ENCODE peak calls at places on chromosomes 13 and 19, in five cellular contexts. O, K, I, J and B are unnamed samples.

GRCh38 chr13:26991508-26992181 is 180.0 kb downstream of the USP12 start:
- DNase-seq in O (no peak), K (no peak), I (peak), J (no peak), B (no peak)

GRCh38 chr19:27833031-27833430 is 1379.9 kb downstream of the UQCRFS1 start:
- DNase-seq in O (no peak), K (no peak), I (no peak), J (no peak), B (no peak)

GRCh38 chr13:21676611-21677021 is 5.7 kb downstream of the FGF9 start:
- DNase-seq in O (no peak), K (no peak), I (no peak), J (no peak), B (no peak)

GRCh38 chr13:49877629-49878218 is 58.4 kb downstream of the SPRYD7 start:
- DNase-seq in O (no peak), K (peak), I (no peak), J (no peak), B (no peak)

GRCh38 chr19:46299004-46299509 is 2.2 kb downstream of the HIF3A start:
- DNase-seq in O (no peak), K (no peak), I (peak), J (no peak), B (no peak)

GRCh38 chr19:18676692-18677091 is 6.8 kb upstream of the CRTC1 start:
- DNase-seq in O (no peak), K (no peak), I (no peak), J (no peak), B (no peak)

GRCh38 chr13:110341445-110342247 is 34.6 kb downstream of the COL4A2 start:
- DNase-seq in O (no peak), K (no peak), I (no peak), J (no peak), B (no peak)

GRCh38 chr13:48816696-48817095 is 159.0 kb upstream of the FNDC3A start:
- DNase-seq in O (no peak), K (no peak), I (no peak), J (no peak), B (no peak)

GRCh38 chr13:40818926-40819325 is 29.5 kb downstream of the SLC25A15 start:
- DNase-seq in O (no peak), K (no peak), I (no peak), J (peak), B (no peak)

GRCh38 chr19:29681422-29682235 is 16.4 kb downstream of the PLEKHF1 start:
- DNase-seq in O (no peak), K (no peak), I (no peak), J (no peak), B (no peak)

GRCh38 chr13:23946067-23946466 is 48.8 kb upstream of the C1QTNF9B start:
- DNase-seq in O (no peak), K (no peak), I (no peak), J (no peak), B (no peak)

GRCh38 chr19:55623130-55623868 is 1.1 kb downstream of the ZNF784 start:
- DNase-seq in O (no peak), K (no peak), I (no peak), J (no peak), B (no peak)

GRCh38 chr19:12676928-12677327 is 4.8 kb downstream of the DHPS start:
- DNase-seq in O (no peak), K (no peak), I (no peak), J (no peak), B (no peak)

GRCh38 chr19:15154002-15154612 is 46.7 kb downstream of the NOTCH3 start:
- DNase-seq in O (no peak), K (no peak), I (peak), J (no peak), B (peak)

GRCh38 chr19:49442354-49442753 is 1.0 kb upstream of the SLC17A7 start:
- DNase-seq in O (no peak), K (no peak), I (no peak), J (no peak), B (no peak)

GRCh38 chr13:72160977-72161376 is 294.0 kb upstream of the DACH1 start:
- DNase-seq in O (no peak), K (no peak), I (no peak), J (no peak), B (no peak)

GRCh38 chr19:8988204-8988603 is 22.0 kb downstream of the MUC16 start:
- DNase-seq in O (no peak), K (peak), I (no peak), J (no peak), B (no peak)

GRCh38 chr13:40063278-40063698 is 407.8 kb downstream of the COG6 start:
- DNase-seq in O (no peak), K (no peak), I (no peak), J (no peak), B (no peak)

GRCh38 chr19:46736544-46737274 is 9.1 kb upstream of the FKRP start:
- DNase-seq in O (no peak), K (no peak), I (no peak), J (no peak), B (no peak)

GRCh38 chr19:53109527-53109926 is 6.3 kb upstream of the ZNF160 start:
- DNase-seq in O (no peak), K (no peak), I (no peak), J (no peak), B (no peak)

GRCh38 chr13:105572401-105572800 is 963.1 kb downstream of the EFNB2 start:
- DNase-seq in O (no peak), K (no peak), I (no peak), J (no peak), B (no peak)

GRCh38 chr19:32012206-32012605 is 333.2 kb upstream of the ZNF507 start:
- DNase-seq in O (no peak), K (no peak), I (peak), J (no peak), B (no peak)

GRCh38 chr13:77351326-77351725 is 24.4 kb upstream of the MYCBP2 start:
- DNase-seq in O (no peak), K (no peak), I (no peak), J (no peak), B (no peak)

GRCh38 chr13:34719060-34719875 is 222.8 kb upstream of the NBEA start:
- DNase-seq in O (no peak), K (no peak), I (no peak), J (no peak), B (no peak)

GRCh38 chr19:19461671-19462622 is 53.4 kb downstream of the TSSK6 start:
- DNase-seq in O (peak), K (no peak), I (peak), J (no peak), B (no peak)

GRCh38 chr19:50947123-50947522 is 5.7 kb downstream of the KLK5 start:
- DNase-seq in O (no peak), K (no peak), I (no peak), J (no peak), B (no peak)

GRCh38 chr13:109330941-109331340 is 455.4 kb downstream of the IRS2 start:
- DNase-seq in O (no peak), K (no peak), I (no peak), J (no peak), B (no peak)

GRCh38 chr19:52099497-52100138 is 4.1 kb upstream of the ZNF841 start:
- DNase-seq in O (no peak), K (no peak), I (peak), J (no peak), B (no peak)

DNA sequence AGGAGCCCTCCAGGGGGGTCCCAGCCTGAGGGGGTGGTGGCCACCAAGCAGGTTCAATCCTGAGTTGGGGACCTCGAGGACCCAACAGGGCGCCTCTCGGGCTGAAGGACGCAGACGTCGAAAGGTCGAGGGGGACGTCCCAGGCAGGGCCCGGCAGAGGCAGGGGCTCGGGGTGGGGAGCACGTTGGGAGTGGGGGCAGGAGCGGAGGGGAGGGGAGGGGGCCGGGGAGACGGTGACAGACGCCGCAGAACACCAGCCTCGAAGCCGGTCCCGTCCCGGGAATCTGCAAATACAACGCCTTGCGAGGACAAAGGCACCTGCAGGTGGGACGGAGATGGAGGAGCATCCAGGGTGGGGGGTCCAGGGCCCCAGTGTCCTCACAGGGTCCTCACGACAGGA is 4.1 kb downstream of the FGF22 start:
- DNase-seq in O (no peak), K (no peak), I (no peak), J (no peak), B (no peak)
- TF ChIP-seq SUZ12 in O (no peak), K (no peak), I (no peak), J (no peak), B (no peak)

DNA sequence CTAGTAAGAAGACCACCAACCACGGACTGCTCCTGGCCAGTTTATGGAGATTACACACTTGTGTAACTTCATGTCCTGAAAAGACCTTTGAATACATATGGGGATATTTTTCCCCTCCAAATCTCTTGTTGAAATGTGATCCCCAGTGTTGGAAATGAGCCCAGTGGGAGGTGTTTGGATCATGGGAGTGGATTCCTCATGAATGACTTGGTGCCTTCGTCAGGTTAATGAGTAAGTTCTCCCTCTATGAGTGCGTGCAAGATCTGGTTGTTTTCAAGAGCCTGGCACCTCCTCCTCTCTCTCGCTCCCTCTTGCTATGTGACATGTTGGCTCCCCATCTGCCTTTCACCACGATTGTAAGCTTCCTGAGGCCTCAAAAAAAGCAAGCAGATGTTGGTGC is 769.0 kb upstream of the SLITRK1 start:
- DNase-seq in O (no peak), K (no peak), I (peak), J (no peak), B (no peak)
- TF ChIP-seq SUZ12 in O (no peak), K (no peak), I (no peak), J (no peak), B (no peak)

DNA sequence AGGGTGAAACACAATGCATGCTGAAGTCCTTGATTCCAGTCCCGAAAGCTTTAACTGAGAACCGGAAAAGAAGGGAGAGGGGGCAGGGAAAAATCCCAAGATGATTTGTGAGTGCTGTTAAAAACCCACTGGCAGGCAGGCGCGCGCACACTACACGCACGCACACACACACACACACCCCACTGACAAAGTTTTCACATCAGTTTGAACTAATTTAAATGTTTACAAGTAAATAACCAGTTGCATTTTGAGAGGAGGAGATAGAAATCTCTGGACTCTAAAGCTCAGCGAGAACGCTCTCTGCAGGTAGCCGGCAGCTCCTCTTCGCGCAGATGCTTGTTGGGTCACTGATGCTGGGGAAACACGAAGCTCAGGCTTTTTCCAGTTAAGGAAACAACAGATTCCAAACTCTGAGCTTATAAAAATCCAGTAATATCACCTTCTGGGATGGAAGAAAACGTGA is 818 bp upstream of the SLITRK1 start:
- DNase-seq in O (no peak), K (no peak), I (no peak), J (no peak), B (peak)
- TF ChIP-seq SUZ12 in O (no peak), K (no peak), I (no peak), J (no peak), B (no peak)

GRCh38 chr13:97353927-97354326 is 80.0 kb upstream of the RAP2A start:
- DNase-seq in O (no peak), K (no peak), I (no peak), J (no peak), B (no peak)
- TF ChIP-seq SUZ12 in O (no peak), K (no peak), I (no peak), J (no peak), B (no peak)

GRCh38 chr19:30719189-30719990 is 347.2 kb downstream of the ZNF536 start:
- DNase-seq in O (no peak), K (no peak), I (no peak), J (no peak), B (peak)
- TF ChIP-seq SUZ12 in O (peak), K (no peak), I (no peak), J (no peak), B (no peak)

GRCh38 chr19:23916991-23917390 is 2.3 kb downstream of the ZNF726 start:
- DNase-seq in O (no peak), K (no peak), I (no peak), J (no peak), B (no peak)
- TF ChIP-seq SUZ12 in O (no peak), K (no peak), I (no peak), J (no peak), B (no peak)

DNA sequence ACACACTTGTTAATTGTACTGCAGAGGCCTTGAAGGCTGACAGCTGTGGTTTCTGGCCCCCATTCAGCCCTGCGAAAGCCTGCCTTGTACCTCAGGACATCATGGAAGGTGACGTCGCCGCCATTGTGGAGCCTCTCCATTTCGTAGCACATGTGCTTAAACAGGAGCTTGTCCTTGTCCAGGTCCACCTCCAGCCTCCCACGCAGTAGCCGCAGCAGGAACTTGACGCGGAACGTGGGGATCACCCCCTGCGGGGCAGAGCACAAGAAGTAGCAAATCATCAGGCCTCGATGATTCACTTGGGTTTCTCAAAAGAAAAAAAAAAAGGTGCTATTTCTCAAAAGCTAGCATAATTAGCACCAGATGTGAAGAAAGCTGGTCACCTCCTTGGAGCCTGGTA is 351.0 kb downstream of the NALCN start:
- DNase-seq in O (no peak), K (no peak), I (no peak), J (no peak), B (no peak)
- TF ChIP-seq SUZ12 in O (no peak), K (no peak), I (no peak), J (no peak), B (no peak)

DNA sequence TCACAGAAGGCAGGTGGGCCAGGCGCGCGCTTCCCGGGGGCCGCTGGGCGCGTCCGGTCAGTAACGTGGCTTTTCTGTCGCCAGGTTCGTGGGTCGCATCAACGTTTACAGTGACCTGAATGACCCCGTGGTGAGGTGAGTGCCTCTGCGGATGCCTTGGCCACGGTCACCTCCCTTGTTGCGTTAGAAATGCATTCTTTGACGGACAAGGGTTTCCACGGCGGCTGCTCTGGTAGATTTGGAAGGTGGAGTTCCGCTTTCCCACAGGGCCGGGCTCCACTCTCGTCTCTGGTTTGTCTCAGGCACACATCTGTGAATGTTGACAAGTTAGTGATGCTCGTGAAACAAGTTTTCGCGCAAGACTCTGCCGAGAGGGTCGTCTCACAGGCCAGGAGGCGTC is 130.0 kb downstream of the ATP11A start:
- DNase-seq in O (no peak), K (no peak), I (no peak), J (no peak), B (no peak)
- TF ChIP-seq SUZ12 in O (no peak), K (no peak), I (no peak), J (no peak), B (no peak)

DNA sequence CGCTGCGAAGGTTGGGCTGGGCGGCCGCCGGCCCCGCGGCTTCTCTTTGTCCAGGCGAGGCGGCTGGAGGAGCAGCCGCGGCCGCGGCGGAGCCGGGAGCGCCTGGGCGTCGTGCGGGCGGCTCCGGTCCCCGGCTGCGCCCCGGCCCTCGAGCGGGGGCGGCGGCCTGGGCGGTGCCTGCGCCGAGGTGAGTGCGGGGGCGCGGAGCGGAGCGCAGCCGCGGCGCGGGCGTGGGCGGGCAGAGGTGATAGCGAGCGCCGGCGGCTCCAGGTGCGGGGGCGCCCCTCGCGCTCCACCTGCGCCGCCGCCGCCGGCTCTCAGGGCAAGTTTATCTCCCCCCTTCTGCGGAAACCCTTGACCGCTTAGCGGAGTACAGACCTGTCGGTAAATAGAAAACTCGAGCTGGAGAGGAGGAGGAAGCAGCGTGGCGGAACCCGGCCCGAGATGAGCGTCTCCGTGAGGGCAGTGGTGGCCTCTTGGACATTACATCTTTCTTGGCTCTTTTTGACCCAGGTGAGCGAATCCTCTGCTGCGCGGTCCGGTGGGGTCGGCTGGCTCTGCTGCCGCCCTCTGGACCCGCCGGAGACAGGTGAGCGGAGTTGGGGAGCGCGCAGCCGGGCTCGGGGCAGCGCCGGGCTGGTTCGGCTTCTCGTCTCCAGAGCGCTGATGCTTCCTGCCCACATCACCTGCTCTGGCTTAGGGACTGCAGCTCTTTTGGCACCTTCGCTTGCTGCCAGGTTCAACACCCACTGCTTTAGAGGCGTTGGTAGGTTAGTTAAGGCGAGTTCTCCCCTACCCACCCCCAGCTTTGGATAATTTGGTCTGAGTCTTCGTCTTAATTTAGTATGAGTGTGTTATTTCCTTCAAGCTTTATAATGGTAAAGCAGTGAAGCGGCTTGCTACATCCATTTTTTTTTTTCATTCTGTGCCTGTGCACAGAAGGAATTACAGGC is at the start of gene MTUS2:
- DNase-seq in O (no peak), K (no peak), I (no peak), J (no peak), B (peak)
- TF ChIP-seq SUZ12 in O (peak), K (no peak), I (no peak), J (no peak), B (no peak)